ENCODE peak calls at places on chromosomes 16 and 17, in six cellular contexts. E is HFF-Myc, C is dorsolateral prefrontal cortex, X is heart right ventricle, K is GM12878, V is A673. M is an unnamed sample.

GRCh38 chr16:15874745-15875314 is 13.6 kb downstream of the CEP20 start:
- DNase-seq in E (peak; percentile 49), C (peak; percentile 40), X (peak; percentile 51), K (no peak), V (peak; percentile 64), M (peak; percentile 76)

GRCh38 chr17:9457005-9457404 is 118.6 kb downstream of the STX8 start:
- DNase-seq in E (no peak), C (no peak), X (no peak), K (no peak), V (no peak), M (no peak)

GRCh38 chr17:65886240-65886639 is 305.7 kb downstream of the CEP112 start:
- DNase-seq in E (no peak), C (no peak), X (no peak), K (no peak), V (no peak), M (peak; percentile 79)

GRCh38 chr16:65154321-65154720 is 32.5 kb upstream of the CDH11 start:
- DNase-seq in E (no peak), C (no peak), X (no peak), K (no peak), V (peak; percentile 11), M (no peak)

GRCh38 chr16:54930034-54930938 is at the start of gene IRX5:
- DNase-seq in E (peak; percentile 83), C (no peak), X (peak; percentile 91), K (no peak), V (peak; percentile 98), M (peak; percentile 99)

GRCh38 chr16:71537643-71538042 is 11.4 kb downstream of the CHST4 start:
- DNase-seq in E (no peak), C (peak; percentile 32), X (no peak), K (peak; percentile 21), V (peak; percentile 43), M (peak; percentile 39)

GRCh38 chr17:5592382-5592781 is 8.1 kb upstream of the NLRP1 start:
- DNase-seq in E (peak; percentile 16), C (no peak), X (no peak), K (no peak), V (peak; percentile 80), M (peak; percentile 52)

GRCh38 chr17:1100382-1100781 is 79.4 kb downstream of the ABR start:
- DNase-seq in E (no peak), C (no peak), X (peak; percentile 52), K (no peak), V (no peak), M (no peak)

GRCh38 chr16:15837761-15838160 is 19.1 kb downstream of the MYH11 start:
- DNase-seq in E (no peak), C (no peak), X (no peak), K (no peak), V (no peak), M (no peak)

GRCh38 chr17:20028436-20028835 is 19.3 kb downstream of the SPECC1 start:
- DNase-seq in E (no peak), C (no peak), X (no peak), K (no peak), V (no peak), M (peak; percentile 52)

GRCh38 chr16:58456193-58456592 is 43.8 kb upstream of the NDRG4 start:
- DNase-seq in E (no peak), C (no peak), X (no peak), K (no peak), V (no peak), M (no peak)

GRCh38 chr16:7086842-7087616 is 245.6 kb upstream of the RBFOX1 start:
- DNase-seq in E (no peak), C (peak; percentile 57), X (peak; percentile 6), K (no peak), V (peak; percentile 9), M (no peak)

GRCh38 chr17:44269118-44269794 is 1.3 kb upstream of the SLC4A1 start:
- DNase-seq in E (no peak), C (no peak), X (no peak), K (no peak), V (no peak), M (no peak)

GRCh38 chr16:88274847-88275246 is 107.9 kb upstream of the ZNF469 start:
- DNase-seq in E (no peak), C (peak; percentile 16), X (no peak), K (no peak), V (peak; percentile 29), M (peak; percentile 46)

GRCh38 chr17:57948555-57949420 is 6.4 kb downstream of the CUEDC1 start:
- DNase-seq in E (peak; percentile 89), C (no peak), X (no peak), K (no peak), V (peak; percentile 77), M (peak; percentile 99)

GRCh38 chr16:67910162-67910561 is 17.1 kb downstream of the PSKH1 start:
- DNase-seq in E (peak; percentile 48), C (peak; percentile 92), X (no peak), K (no peak), V (peak; percentile 35), M (peak; percentile 84)

GRCh38 chr17:67503184-67503583 is 126.1 kb downstream of the PITPNC1 start:
- DNase-seq in E (no peak), C (no peak), X (no peak), K (no peak), V (no peak), M (no peak)

GRCh38 chr16:58684001-58684353 is 593 bp downstream of the SLC38A7 start:
- DNase-seq in E (no peak), C (no peak), X (no peak), K (no peak), V (no peak), M (peak; percentile 32)

GRCh38 chr17:9728005-9728404 is 63.4 kb downstream of the DHRS7C start:
- DNase-seq in E (no peak), C (no peak), X (no peak), K (no peak), V (no peak), M (no peak)

GRCh38 chr16:17101646-17102045 is 369.1 kb downstream of the XYLT1 start:
- DNase-seq in E (no peak), C (no peak), X (no peak), K (no peak), V (no peak), M (no peak)

GRCh38 chr17:41691031-41691777 is 2.5 kb downstream of the EIF1 start:
- DNase-seq in E (no peak), C (no peak), X (no peak), K (no peak), V (no peak), M (no peak)

GRCh38 chr17:1082579-1082978 is 85.7 kb downstream of the TIMM22 start:
- DNase-seq in E (no peak), C (no peak), X (no peak), K (no peak), V (no peak), M (peak; percentile 4)

GRCh38 chr16:52050418-52050817 is 496.5 kb downstream of the TOX3 start:
- DNase-seq in E (no peak), C (no peak), X (no peak), K (no peak), V (no peak), M (no peak)

GRCh38 chr16:58481931-58482330 is 18.0 kb upstream of the NDRG4 start:
- DNase-seq in E (no peak), C (no peak), X (no peak), K (no peak), V (no peak), M (no peak)

GRCh38 chr17:34171245-34171818 is 83.8 kb upstream of the CCL2 start:
- DNase-seq in E (peak; percentile 61), C (peak; percentile 54), X (peak; percentile 50), K (no peak), V (peak; percentile 44), M (peak; percentile 44)
- TF ChIP-seq CTCF in E (peak; percentile 98), C (peak; percentile 74), X (peak; percentile 86), K (peak; percentile 71), V (peak; percentile 63), M (peak; percentile 91)

GRCh38 chr16:1308036-1308976 is 1.1 kb upstream of the UBE2I start:
- DNase-seq in E (no peak), C (no peak), X (no peak), K (no peak), V (peak; percentile 73), M (peak; percentile 41)
- H3K4me3 ChIP-seq in E (peak overlapping the region; percentile 54), C (peak overlapping the region; percentile 73), X (peak overlapping the region; percentile 88), K (peak overlapping the region; percentile 41), V (peak overlapping the region; percentile 95), M (peak overlapping the region; percentile 52)

DNA sequence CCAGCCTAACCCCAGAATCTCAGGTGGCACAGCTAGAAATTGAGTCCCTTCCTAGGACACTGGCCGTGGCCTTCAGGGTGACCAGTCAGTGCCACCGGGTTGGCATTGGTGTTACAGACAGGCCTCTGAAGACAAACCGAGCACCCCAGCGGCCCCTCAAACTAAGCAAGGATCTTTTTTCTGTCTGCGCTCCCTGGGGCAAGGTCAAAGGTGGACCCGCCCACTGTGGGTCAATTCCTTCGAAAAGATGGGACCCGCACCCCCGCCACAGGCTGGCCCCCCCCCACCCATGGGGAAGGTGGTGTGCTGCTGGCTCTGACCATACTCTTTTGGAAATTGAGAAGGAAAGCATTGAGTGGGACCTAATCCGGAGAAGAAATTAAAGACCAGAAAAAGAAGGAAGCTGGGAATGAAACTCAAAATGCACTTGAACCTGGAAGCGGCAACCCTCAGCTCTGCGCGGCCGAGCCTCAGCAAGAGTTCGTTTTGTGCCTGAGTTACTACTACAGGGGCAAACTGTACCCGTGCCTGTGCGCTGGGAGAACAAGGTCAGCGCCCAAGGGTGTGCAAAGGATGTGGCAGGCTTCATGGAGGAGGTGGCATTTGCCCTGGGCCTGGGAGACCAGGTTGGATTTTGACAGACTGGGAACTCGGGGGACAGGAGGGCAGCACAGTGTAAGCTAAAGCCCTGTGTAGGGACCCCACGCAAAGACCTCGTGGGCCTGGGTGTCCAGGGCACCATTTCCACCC is 20.4 kb downstream of the TMC6 start:
- DNase-seq in E (no peak), C (no peak), X (no peak), K (no peak), V (no peak), M (no peak)
- TF ChIP-seq CTCF in E (no peak), C (no peak), X (no peak), K (no peak), V (no peak), M (no peak)

GRCh38 chr16:12767897-12768296 is 35.8 kb downstream of the CPPED1 start:
- DNase-seq in E (no peak), C (no peak), X (no peak), K (no peak), V (no peak), M (no peak)
- H3K4me3 ChIP-seq in E (no peak overlapping the region), C (no peak overlapping the region), X (no peak overlapping the region), K (no peak overlapping the region), V (no peak overlapping the region), M (no peak overlapping the region)